ENCODE peak calls at places on chromosomes 16 and 17, in seven cellular contexts. One of them, this sample, is unnamed.

GRCh38 chr17:80948091-80948960 is 43.3 kb upstream of the CHMP6 start:
- DNase-seq in activated gamma-delta T cell treated with anti-CD3 and anti-CD28 coated beads, Interleukin-2, amount 50 U/mL, for 16 hours: no peak
- DNase-seq in RCC 7860: no peak
- DNase-seq in stimulated activated CD8-positive, alpha-beta memory T cell treated with anti-CD3 and anti-CD28 coated beads, Interleukin-15, amount 100 ng/mL, for 1 hour: no peak
- DNase-seq in GM23248: no peak
- DNase-seq in bronchial epithelial cell: no peak
- DNase-seq in GM19239: no peak
- DNase-seq in this sample: no peak

GRCh38 chr16:75591001-75591852 is 25.0 kb downstream of the GABARAPL2 start:
- DNase-seq in activated gamma-delta T cell treated with anti-CD3 and anti-CD28 coated beads, Interleukin-2, amount 50 U/mL, for 16 hours: no peak
- DNase-seq in RCC 7860: no peak
- DNase-seq in stimulated activated CD8-positive, alpha-beta memory T cell treated with anti-CD3 and anti-CD28 coated beads, Interleukin-15, amount 100 ng/mL, for 1 hour: no peak
- DNase-seq in GM23248: peak; percentile 93
- DNase-seq in bronchial epithelial cell: peak; percentile 20
- DNase-seq in GM19239: no peak
- DNase-seq in this sample: no peak

GRCh38 chr17:76547183-76547641 is 7.4 kb downstream of the PRCD start:
- DNase-seq in activated gamma-delta T cell treated with anti-CD3 and anti-CD28 coated beads, Interleukin-2, amount 50 U/mL, for 16 hours: peak; percentile 49
- DNase-seq in RCC 7860: peak; percentile 72
- DNase-seq in stimulated activated CD8-positive, alpha-beta memory T cell treated with anti-CD3 and anti-CD28 coated beads, Interleukin-15, amount 100 ng/mL, for 1 hour: peak; percentile 45
- DNase-seq in GM23248: peak; percentile 77
- DNase-seq in bronchial epithelial cell: peak; percentile 50
- DNase-seq in GM19239: no peak
- DNase-seq in this sample: peak; percentile 81

GRCh38 chr17:43316522-43317142 is 82.2 kb upstream of the ARL4D start:
- DNase-seq in activated gamma-delta T cell treated with anti-CD3 and anti-CD28 coated beads, Interleukin-2, amount 50 U/mL, for 16 hours: no peak
- DNase-seq in RCC 7860: no peak
- DNase-seq in stimulated activated CD8-positive, alpha-beta memory T cell treated with anti-CD3 and anti-CD28 coated beads, Interleukin-15, amount 100 ng/mL, for 1 hour: no peak
- DNase-seq in GM23248: peak; percentile 41
- DNase-seq in bronchial epithelial cell: no peak
- DNase-seq in GM19239: no peak
- DNase-seq in this sample: no peak

GRCh38 chr16:53949716-53950410 is 245.9 kb downstream of the FTO start:
- DNase-seq in activated gamma-delta T cell treated with anti-CD3 and anti-CD28 coated beads, Interleukin-2, amount 50 U/mL, for 16 hours: no peak
- DNase-seq in RCC 7860: no peak
- DNase-seq in stimulated activated CD8-positive, alpha-beta memory T cell treated with anti-CD3 and anti-CD28 coated beads, Interleukin-15, amount 100 ng/mL, for 1 hour: no peak
- DNase-seq in GM23248: no peak
- DNase-seq in bronchial epithelial cell: no peak
- DNase-seq in GM19239: no peak
- DNase-seq in this sample: no peak

GRCh38 chr17:305090-305976 is 47.3 kb downstream of the RPH3AL start:
- DNase-seq in activated gamma-delta T cell treated with anti-CD3 and anti-CD28 coated beads, Interleukin-2, amount 50 U/mL, for 16 hours: no peak
- DNase-seq in RCC 7860: peak; percentile 35
- DNase-seq in stimulated activated CD8-positive, alpha-beta memory T cell treated with anti-CD3 and anti-CD28 coated beads, Interleukin-15, amount 100 ng/mL, for 1 hour: no peak
- DNase-seq in GM23248: peak; percentile 6
- DNase-seq in bronchial epithelial cell: no peak
- DNase-seq in GM19239: no peak
- DNase-seq in this sample: no peak

GRCh38 chr17:45573915-45574314 is 83.4 kb upstream of the PLEKHM1 start:
- DNase-seq in activated gamma-delta T cell treated with anti-CD3 and anti-CD28 coated beads, Interleukin-2, amount 50 U/mL, for 16 hours: no peak
- DNase-seq in RCC 7860: no peak
- DNase-seq in stimulated activated CD8-positive, alpha-beta memory T cell treated with anti-CD3 and anti-CD28 coated beads, Interleukin-15, amount 100 ng/mL, for 1 hour: no peak
- DNase-seq in GM23248: peak; percentile 27
- DNase-seq in bronchial epithelial cell: no peak
- DNase-seq in GM19239: no peak
- DNase-seq in this sample: no peak

GRCh38 chr16:66295191-66295590 is 71.3 kb upstream of the CDH5 start:
- DNase-seq in activated gamma-delta T cell treated with anti-CD3 and anti-CD28 coated beads, Interleukin-2, amount 50 U/mL, for 16 hours: no peak
- DNase-seq in RCC 7860: no peak
- DNase-seq in stimulated activated CD8-positive, alpha-beta memory T cell treated with anti-CD3 and anti-CD28 coated beads, Interleukin-15, amount 100 ng/mL, for 1 hour: no peak
- DNase-seq in GM23248: no peak
- DNase-seq in bronchial epithelial cell: no peak
- DNase-seq in GM19239: no peak
- DNase-seq in this sample: no peak

GRCh38 chr17:55635253-55635766 is 87.4 kb downstream of the TMEM100 start:
- DNase-seq in activated gamma-delta T cell treated with anti-CD3 and anti-CD28 coated beads, Interleukin-2, amount 50 U/mL, for 16 hours: no peak
- DNase-seq in RCC 7860: no peak
- DNase-seq in stimulated activated CD8-positive, alpha-beta memory T cell treated with anti-CD3 and anti-CD28 coated beads, Interleukin-15, amount 100 ng/mL, for 1 hour: no peak
- DNase-seq in GM23248: peak; percentile 35
- DNase-seq in bronchial epithelial cell: no peak
- DNase-seq in GM19239: no peak
- DNase-seq in this sample: peak; percentile 65